ENCODE peak calls at places on chromosome 13, in four cellular contexts. One of them, this sample, is unnamed.

GRCh38 chr13:100707818-100708740 is 33.5 kb upstream of the TMTC4 start:
- DNase-seq in iPS-NIHi11: no peak
- DNase-seq in right cardiac atrium: no peak
- DNase-seq in stimulated activated CD4-positive, alpha-beta T cell treated with anti-CD3 and anti-CD28 coated beads, Interleukin-4, amount 100 ng/mL, for 1 hour: no peak
- DNase-seq in this sample: no peak

GRCh38 chr13:24035411-24035810 is 125.1 kb upstream of the SPATA13 start:
- DNase-seq in iPS-NIHi11: no peak
- DNase-seq in right cardiac atrium: no peak
- DNase-seq in stimulated activated CD4-positive, alpha-beta T cell treated with anti-CD3 and anti-CD28 coated beads, Interleukin-4, amount 100 ng/mL, for 1 hour: no peak
- DNase-seq in this sample: no peak

GRCh38 chr13:46165485-46166220 is 16.3 kb downstream of the LCP1 start:
- DNase-seq in right cardiac atrium: no peak
- DNase-seq in iPS-NIHi11: no peak
- DNase-seq in stimulated activated CD4-positive, alpha-beta T cell treated with anti-CD3 and anti-CD28 coated beads, Interleukin-4, amount 100 ng/mL, for 1 hour: no peak
- DNase-seq in this sample: no peak

GRCh38 chr13:31591834-31592233 is 147.5 kb upstream of the RXFP2 start:
- DNase-seq in stimulated activated CD4-positive, alpha-beta T cell treated with anti-CD3 and anti-CD28 coated beads, Interleukin-4, amount 100 ng/mL, for 1 hour: no peak
- DNase-seq in iPS-NIHi11: no peak
- DNase-seq in right cardiac atrium: no peak
- DNase-seq in this sample: no peak

GRCh38 chr13:33066329-33066728 is 50.1 kb downstream of the KL start:
- DNase-seq in stimulated activated CD4-positive, alpha-beta T cell treated with anti-CD3 and anti-CD28 coated beads, Interleukin-4, amount 100 ng/mL, for 1 hour: no peak
- DNase-seq in iPS-NIHi11: no peak
- DNase-seq in right cardiac atrium: no peak
- DNase-seq in this sample: no peak

GRCh38 chr13:94784066-94784465 is 71.7 kb upstream of the SOX21 start:
- DNase-seq in stimulated activated CD4-positive, alpha-beta T cell treated with anti-CD3 and anti-CD28 coated beads, Interleukin-4, amount 100 ng/mL, for 1 hour: no peak
- DNase-seq in iPS-NIHi11: no peak
- DNase-seq in right cardiac atrium: no peak
- DNase-seq in this sample: no peak

GRCh38 chr13:112899618-112900600 is 69.1 kb upstream of the MCF2L start:
- DNase-seq in stimulated activated CD4-positive, alpha-beta T cell treated with anti-CD3 and anti-CD28 coated beads, Interleukin-4, amount 100 ng/mL, for 1 hour: no peak
- DNase-seq in iPS-NIHi11: no peak
- DNase-seq in right cardiac atrium: no peak
- DNase-seq in this sample: peak; percentile 6

GRCh38 chr13:83350569-83350968 is 531.7 kb downstream of the SLITRK1 start:
- DNase-seq in right cardiac atrium: no peak
- DNase-seq in iPS-NIHi11: no peak
- DNase-seq in stimulated activated CD4-positive, alpha-beta T cell treated with anti-CD3 and anti-CD28 coated beads, Interleukin-4, amount 100 ng/mL, for 1 hour: no peak
- DNase-seq in this sample: no peak

GRCh38 chr13:112882555-112883024 is 86.4 kb upstream of the MCF2L start:
- DNase-seq in right cardiac atrium: peak; percentile 60
- DNase-seq in iPS-NIHi11: no peak
- DNase-seq in stimulated activated CD4-positive, alpha-beta T cell treated with anti-CD3 and anti-CD28 coated beads, Interleukin-4, amount 100 ng/mL, for 1 hour: no peak
- DNase-seq in this sample: no peak

GRCh38 chr13:49220035-49220855 is at the start of gene MLNR:
- DNase-seq in stimulated activated CD4-positive, alpha-beta T cell treated with anti-CD3 and anti-CD28 coated beads, Interleukin-4, amount 100 ng/mL, for 1 hour: peak; percentile 49
- DNase-seq in iPS-NIHi11: peak; percentile 86
- DNase-seq in right cardiac atrium: peak; percentile 69
- DNase-seq in this sample: peak; percentile 64

GRCh38 chr13:66014757-66015156 is 1215.4 kb downstream of the PCDH9 start:
- DNase-seq in stimulated activated CD4-positive, alpha-beta T cell treated with anti-CD3 and anti-CD28 coated beads, Interleukin-4, amount 100 ng/mL, for 1 hour: no peak
- DNase-seq in iPS-NIHi11: no peak
- DNase-seq in right cardiac atrium: no peak
- DNase-seq in this sample: no peak

GRCh38 chr13:22095794-22096193 is 424.9 kb downstream of the FGF9 start:
- DNase-seq in stimulated activated CD4-positive, alpha-beta T cell treated with anti-CD3 and anti-CD28 coated beads, Interleukin-4, amount 100 ng/mL, for 1 hour: no peak
- DNase-seq in iPS-NIHi11: no peak
- DNase-seq in right cardiac atrium: no peak
- DNase-seq in this sample: no peak

GRCh38 chr13:50676602-50677001 is 166.9 kb downstream of the DLEU7 start:
- DNase-seq in iPS-NIHi11: no peak
- DNase-seq in stimulated activated CD4-positive, alpha-beta T cell treated with anti-CD3 and anti-CD28 coated beads, Interleukin-4, amount 100 ng/mL, for 1 hour: no peak
- DNase-seq in right cardiac atrium: no peak
- DNase-seq in this sample: no peak

GRCh38 chr13:103799028-103799427 is 732.8 kb upstream of the SLC10A2 start:
- DNase-seq in stimulated activated CD4-positive, alpha-beta T cell treated with anti-CD3 and anti-CD28 coated beads, Interleukin-4, amount 100 ng/mL, for 1 hour: no peak
- DNase-seq in right cardiac atrium: no peak
- DNase-seq in iPS-NIHi11: no peak
- DNase-seq in this sample: no peak

GRCh38 chr13:101706651-101707050 is 254.2 kb downstream of the ITGBL1 start:
- DNase-seq in iPS-NIHi11: no peak
- DNase-seq in stimulated activated CD4-positive, alpha-beta T cell treated with anti-CD3 and anti-CD28 coated beads, Interleukin-4, amount 100 ng/mL, for 1 hour: no peak
- DNase-seq in right cardiac atrium: peak; percentile 54
- DNase-seq in this sample: no peak

GRCh38 chr13:103866041-103866440 is 799.8 kb upstream of the SLC10A2 start:
- DNase-seq in iPS-NIHi11: peak; percentile 10
- DNase-seq in right cardiac atrium: no peak
- DNase-seq in stimulated activated CD4-positive, alpha-beta T cell treated with anti-CD3 and anti-CD28 coated beads, Interleukin-4, amount 100 ng/mL, for 1 hour: no peak
- DNase-seq in this sample: no peak

GRCh38 chr13:40069173-40070044 is 413.9 kb downstream of the COG6 start:
- DNase-seq in stimulated activated CD4-positive, alpha-beta T cell treated with anti-CD3 and anti-CD28 coated beads, Interleukin-4, amount 100 ng/mL, for 1 hour: peak; percentile 72
- DNase-seq in iPS-NIHi11: peak; percentile 77
- DNase-seq in right cardiac atrium: peak; percentile 91
- DNase-seq in this sample: peak; percentile 78

GRCh38 chr13:74978596-74978995 is 503.4 kb downstream of the TBC1D4 start:
- DNase-seq in right cardiac atrium: no peak
- DNase-seq in iPS-NIHi11: peak; percentile 10
- DNase-seq in stimulated activated CD4-positive, alpha-beta T cell treated with anti-CD3 and anti-CD28 coated beads, Interleukin-4, amount 100 ng/mL, for 1 hour: no peak
- DNase-seq in this sample: no peak

This sample was measured in WTC11.